ENCODE peak calls at places on chromosomes 7 and 10, in four cellular contexts. T is transverse colon, A is tibial nerve, C is erythroblast. J is an unnamed sample.

GRCh38 chr10:69893271-69893900 is 91.7 kb downstream of the COL13A1 start:
- DNase-seq in T (peak), A (no peak), C (no peak), J (no peak)

GRCh38 chr10:118585234-118585633 is 10.2 kb downstream of the PRLHR start:
- DNase-seq in T (no peak), A (no peak), C (no peak), J (no peak)

GRCh38 chr7:111083423-111083822 is 7.5 kb upstream of the LRRN3 start:
- DNase-seq in T (no peak), A (no peak), C (peak), J (no peak)

GRCh38 chr10:58101682-58102081 is 166.0 kb downstream of the IPMK start:
- DNase-seq in T (no peak), A (no peak), C (no peak), J (no peak)

GRCh38 chr7:111821076-111821475 is 258.8 kb upstream of the IMMP2L start:
- DNase-seq in T (no peak), A (no peak), C (no peak), J (no peak)

GRCh38 chr10:30219977-30220751 is 128.9 kb downstream of the MTPAP start:
- DNase-seq in T (no peak), A (peak), C (peak), J (no peak)

GRCh38 chr10:132168571-132169030 is 18.1 kb upstream of the DPYSL4 start:
- DNase-seq in T (no peak), A (no peak), C (no peak), J (no peak)

GRCh38 chr7:157468221-157469111 is 131.7 kb downstream of the DNAJB6 start:
- DNase-seq in T (no peak), A (no peak), C (no peak), J (no peak)

GRCh38 chr10:99595236-99595635 is 25.0 kb downstream of the SLC25A28 start:
- DNase-seq in T (peak), A (no peak), C (no peak), J (no peak)

GRCh38 chr7:128057909-128058308 is 26.7 kb upstream of the LRRC4 start:
- DNase-seq in T (no peak), A (no peak), C (no peak), J (no peak)

GRCh38 chr10:11517150-11517549 is 94.3 kb downstream of the USP6NL start:
- DNase-seq in T (no peak), A (no peak), C (no peak), J (no peak)

GRCh38 chr10:132388901-132389630 is 7.9 kb upstream of the PWWP2B start:
- DNase-seq in T (peak), A (no peak), C (peak), J (peak)

GRCh38 chr7:114865564-114865963 is 56.3 kb upstream of the MDFIC start:
- DNase-seq in T (peak), A (peak), C (peak), J (no peak)

GRCh38 chr10:107230854-107231253 is 66.3 kb upstream of the SORCS1 start:
- DNase-seq in T (no peak), A (no peak), C (no peak), J (no peak)

GRCh38 chr10:15370741-15371701 is at the start of gene FAM171A1:
- DNase-seq in T (peak), A (no peak), C (peak), J (peak)

GRCh38 chr7:151565541-151565940 is 45.8 kb upstream of the RHEB start:
- DNase-seq in T (no peak), A (no peak), C (no peak), J (no peak)

GRCh38 chr7:134755422-134756022 is 23.9 kb upstream of the CALD1 start:
- DNase-seq in T (no peak), A (peak), C (peak), J (no peak)

GRCh38 chr7:41706228-41706930 is 3.5 kb upstream of the INHBA start:
- DNase-seq in T (no peak), A (no peak), C (no peak), J (no peak)

GRCh38 chr7:110856704-110857103 is 234.2 kb upstream of the LRRN3 start:
- DNase-seq in T (no peak), A (no peak), C (no peak), J (no peak)

GRCh38 chr10:7362451-7362850 is 48.4 kb downstream of the SFMBT2 start:
- DNase-seq in T (no peak), A (no peak), C (no peak), J (no peak)

GRCh38 chr10:74056081-74056818 is 58.3 kb downstream of the VCL start:
- DNase-seq in T (no peak), A (no peak), C (peak), J (no peak)

GRCh38 chr7:41425926-41426325 is 277.0 kb downstream of the INHBA start:
- DNase-seq in T (no peak), A (no peak), C (no peak), J (peak)

GRCh38 chr7:25029075-25029474 is 49.1 kb upstream of the OSBPL3 start:
- DNase-seq in T (no peak), A (no peak), C (no peak), J (no peak)

GRCh38 chr7:44912775-44913347 is 27.5 kb upstream of the PURB start:
- DNase-seq in T (no peak), A (no peak), C (no peak), J (no peak)

GRCh38 chr7:35596061-35596460 is 98.9 kb downstream of the HERPUD2 start:
- DNase-seq in T (no peak), A (no peak), C (no peak), J (peak)

GRCh38 chr10:47241256-47241655 is 58.7 kb upstream of the GDF10 start:
- DNase-seq in T (peak), A (no peak), C (no peak), J (no peak)

GRCh38 chr10:104581884-104582603 is 59.0 kb upstream of the SORCS3 start:
- DNase-seq in T (no peak), A (no peak), C (no peak), J (peak)

GRCh38 chr10:46550795-46551700 is 5.4 kb downstream of the GPRIN2 start:
- DNase-seq in T (peak), A (no peak), C (peak), J (no peak)

GRCh38 chr7:122143376-122143750 is 686 bp downstream of the AASS start:
- DNase-seq in T (peak), A (peak), C (peak), J (no peak)

GRCh38 chr7:151745090-151745638 is 131.8 kb downstream of the PRKAG2 start:
- DNase-seq in T (peak), A (peak), C (peak), J (peak)

GRCh38 chr7:18177815-18178660 is 150.4 kb upstream of the PRPS1L1 start:
- DNase-seq in T (no peak), A (no peak), C (no peak), J (no peak)
- TF ChIP-seq POLR2A in T (no peak), A (no peak), C (no peak), J (no peak)

DNA sequence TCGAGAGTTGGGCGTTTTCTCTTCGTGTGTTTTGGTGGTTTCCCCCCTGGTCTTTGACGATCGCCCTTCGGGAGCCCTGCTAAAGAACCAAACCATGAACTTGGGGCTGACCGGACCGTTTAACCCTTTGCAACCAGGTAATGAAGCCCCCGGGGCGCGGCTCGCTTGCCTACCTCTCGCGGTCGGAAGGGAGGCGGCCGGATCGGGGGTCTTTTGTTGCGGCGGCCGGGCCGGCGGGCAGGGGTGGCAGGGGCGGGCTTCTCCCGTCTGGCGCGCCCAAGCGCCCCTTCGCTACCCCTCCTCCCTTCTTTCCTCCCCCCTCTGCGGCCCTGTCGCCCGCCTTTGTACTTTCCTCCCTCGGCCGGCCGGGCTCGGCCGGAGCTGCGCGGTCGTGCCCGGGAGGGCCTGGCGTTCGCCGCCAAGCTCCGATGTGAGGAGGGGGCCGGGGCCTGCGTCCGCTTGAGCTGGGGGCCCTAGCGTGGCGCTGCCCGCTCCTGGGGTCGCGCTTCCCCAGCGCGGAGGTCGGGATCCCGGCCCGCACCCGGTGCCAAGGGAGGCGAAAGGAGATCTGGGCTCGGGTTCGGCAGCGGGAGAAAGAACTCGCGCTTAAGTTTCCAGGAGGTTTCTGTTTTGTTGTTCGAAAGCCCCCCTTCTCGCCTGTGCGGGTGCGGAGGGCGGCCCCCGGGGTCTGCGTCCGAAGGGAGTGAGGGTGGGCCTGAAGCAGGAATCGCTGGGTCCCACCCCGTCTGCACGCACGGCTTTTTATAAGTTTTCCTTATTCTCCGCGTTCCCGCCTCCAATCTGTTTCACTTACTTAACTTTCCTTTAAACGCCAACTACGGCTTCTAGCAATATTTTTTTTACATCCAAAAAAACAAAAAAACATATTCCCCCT is 436.8 kb upstream of the GALNT17 start:
- DNase-seq in T (peak), A (no peak), C (no peak), J (no peak)
- TF ChIP-seq POLR2A in T (no peak), A (no peak), C (no peak), J (no peak)

GRCh38 chr10:102795453-102796406 is 41.5 kb downstream of the CYP17A1 start:
- DNase-seq in T (no peak), A (no peak), C (no peak), J (no peak)
- TF ChIP-seq POLR2A in T (no peak), A (no peak), C (no peak), J (no peak)

DNA sequence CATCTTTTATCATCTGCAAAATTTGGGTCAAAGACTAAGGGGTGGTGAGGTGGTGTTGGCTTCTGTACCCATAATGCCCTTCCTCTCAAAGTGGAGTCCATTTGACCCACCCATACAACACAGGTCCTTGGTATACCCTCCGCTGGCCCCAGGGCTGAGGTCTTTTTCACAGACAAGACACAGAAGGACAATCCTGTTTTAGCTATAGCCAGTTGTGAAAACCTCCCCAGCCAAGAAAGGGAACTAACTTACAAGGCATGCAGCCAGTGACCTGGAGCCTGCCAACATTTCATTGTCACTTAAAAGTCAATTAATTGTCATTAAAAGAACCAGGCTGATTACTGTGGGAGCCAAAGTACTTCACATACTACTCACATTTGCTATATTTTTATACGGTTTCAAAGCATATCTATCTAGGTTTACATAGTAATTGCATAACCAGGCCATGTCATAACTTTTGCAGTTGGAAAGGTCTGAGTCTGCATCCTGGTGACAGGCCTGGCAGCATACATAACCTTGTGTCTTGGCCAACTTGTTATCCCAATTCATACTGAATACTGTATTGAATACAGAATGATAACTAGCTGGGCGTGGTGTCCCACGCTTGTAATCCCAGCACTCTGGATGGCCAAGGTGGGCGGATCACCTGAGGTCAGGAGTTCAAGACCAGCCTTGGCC is 31.1 kb downstream of the NRBF2 start:
- DNase-seq in T (no peak), A (no peak), C (peak), J (no peak)
- TF ChIP-seq POLR2A in T (no peak), A (no peak), C (no peak), J (no peak)

GRCh38 chr10:80204193-80204714 is 1.1 kb downstream of the ANXA11 start:
- DNase-seq in T (peak), A (no peak), C (peak), J (peak)
- TF ChIP-seq POLR2A in T (peak), A (no peak), C (no peak), J (no peak)

GRCh38 chr7:95582578-95583293 is 13.6 kb downstream of the PDK4 start:
- DNase-seq in T (no peak), A (no peak), C (no peak), J (no peak)
- TF ChIP-seq POLR2A in T (no peak), A (no peak), C (no peak), J (no peak)

GRCh38 chr7:1149351-1149794 is 10.6 kb downstream of the ZFAND2A start:
- DNase-seq in T (no peak), A (no peak), C (no peak), J (no peak)
- TF ChIP-seq POLR2A in T (no peak), A (no peak), C (no peak), J (no peak)

GRCh38 chr7:26645126-26645525 is 219.3 kb downstream of the SKAP2 start:
- DNase-seq in T (no peak), A (no peak), C (no peak), J (no peak)

GRCh38 chr7:26639695-26640094 is 224.7 kb downstream of the SKAP2 start:
- DNase-seq in T (no peak), A (no peak), C (no peak), J (no peak)

GRCh38 chr7:26639111-26639510 is 225.3 kb downstream of the SKAP2 start:
- DNase-seq in T (no peak), A (no peak), C (no peak), J (no peak)

GRCh38 chr7:26646666-26647065 is 217.7 kb downstream of the SKAP2 start:
- DNase-seq in T (no peak), A (no peak), C (no peak), J (no peak)

GRCh38 chr7:26642416-26642815 is 222.0 kb downstream of the SKAP2 start:
- DNase-seq in T (no peak), A (no peak), C (no peak), J (no peak)
- TF ChIP-seq POLR2A in T (no peak), A (no peak), C (no peak), J (no peak)

J was measured in H54.